ENCODE peak calls at places on chromosomes 7 and 10, in six cellular contexts. X, M, Q, O, I and R are unnamed samples. For H3K27me3, the result is how much of the 10 kb centered on the place peaks cover.

GRCh38 chr7:18289801-18290200 is 205.7 kb upstream of the HDAC9 start:
- DNase-seq in I (no peak), O (no peak), X (no peak), M (no peak), Q (no peak), R (no peak)

GRCh38 chr7:137954614-137955013 is 47.3 kb downstream of the CREB3L2 start:
- DNase-seq in O (no peak), Q (no peak), M (no peak), I (no peak), X (no peak), R (no peak)

GRCh38 chr7:155349601-155350331 is 52.1 kb downstream of the INSIG1 start:
- DNase-seq in Q (no peak), X (no peak), O (no peak), I (peak), M (no peak), R (no peak)

GRCh38 chr7:45000096-45001032 is at the start of gene CCM2:
- DNase-seq in M (no peak), Q (no peak), I (no peak), O (no peak), X (peak), R (no peak)

GRCh38 chr10:78035025-78035424 is 1.4 kb downstream of the RPS24 start:
- DNase-seq in I (no peak), Q (no peak), O (no peak), M (no peak), X (no peak), R (no peak)

GRCh38 chr7:52749880-52750279 is 285.6 kb upstream of the POM121L12 start:
- DNase-seq in I (no peak), Q (no peak), M (no peak), X (no peak), O (no peak), R (no peak)

GRCh38 chr7:91656486-91657237 is 223.8 kb downstream of the MTERF1 start:
- DNase-seq in X (no peak), M (no peak), Q (no peak), O (no peak), I (no peak), R (no peak)

GRCh38 chr7:137879357-137880158 is 32.8 kb upstream of the DGKI start:
- DNase-seq in X (no peak), O (no peak), I (no peak), Q (no peak), M (no peak), R (no peak)

GRCh38 chr7:98459529-98459928 is 58.6 kb upstream of the BAIAP2L1 start:
- DNase-seq in M (no peak), X (no peak), Q (no peak), I (no peak), O (no peak), R (no peak)

GRCh38 chr7:124412531-124412930 is 353.1 kb downstream of the GPR37 start:
- DNase-seq in I (no peak), X (no peak), O (no peak), Q (no peak), M (no peak), R (no peak)

GRCh38 chr10:62907470-62908212 is 91.5 kb upstream of the EGR2 start:
- DNase-seq in O (no peak), Q (no peak), M (no peak), I (no peak), X (no peak), R (no peak)

GRCh38 chr7:17027803-17028163 is 146.0 kb upstream of the AGR3 start:
- DNase-seq in O (no peak), I (no peak), X (no peak), Q (no peak), M (no peak), R (no peak)

GRCh38 chr10:13080643-13081042 is 19.3 kb upstream of the OPTN start:
- DNase-seq in I (no peak), Q (no peak), O (no peak), M (no peak), X (no peak), R (no peak)
- TF ChIP-seq CTCF in I (no peak), Q (no peak), O (no peak), M (no peak), X (no peak), R (no peak)

DNA sequence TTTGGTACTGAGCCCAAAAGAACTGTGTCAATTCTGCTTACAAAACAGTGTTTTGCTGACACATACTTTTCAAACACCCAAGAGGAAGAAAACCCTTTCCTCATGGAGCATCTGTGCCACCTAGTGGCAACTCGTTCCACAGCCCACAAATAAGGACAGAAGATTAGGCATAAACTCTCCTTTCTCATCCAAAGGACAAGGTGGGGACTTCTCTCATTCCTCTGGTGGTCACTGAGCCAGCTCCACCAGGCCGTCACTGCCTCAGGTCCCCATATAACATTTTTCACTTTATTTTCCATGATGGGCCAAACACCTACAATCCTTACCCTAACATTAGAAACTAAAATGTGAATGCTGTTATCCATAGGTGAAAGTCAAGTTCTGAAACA is 76.9 kb downstream of the RNF216 start:
- DNase-seq in I (peak), M (peak), X (peak), O (peak), Q (peak), R (no peak)
- H3K4me3 ChIP-seq in I (peak), M (no peak), X (no peak), O (no peak), Q (no peak), R (no peak)

DNA sequence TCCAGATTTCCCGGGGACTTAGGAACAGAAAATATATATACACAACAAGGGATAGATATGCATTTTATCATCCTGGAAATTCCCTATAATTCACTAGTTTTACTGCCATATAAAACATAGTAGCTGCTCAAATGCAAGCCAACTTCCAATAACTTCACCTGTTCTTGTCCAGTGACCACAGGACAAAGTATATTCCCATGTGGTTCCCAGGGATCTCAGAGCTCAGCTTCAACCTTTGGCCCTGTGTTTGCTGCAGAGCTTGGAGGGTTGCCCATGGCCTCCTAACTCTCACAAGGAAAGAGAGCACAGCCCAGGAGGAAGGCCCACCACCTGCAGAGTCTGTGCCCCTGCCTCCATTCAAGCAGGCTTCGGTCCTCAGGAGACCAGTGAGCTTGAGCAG is 4.5 kb upstream of the DRGX start:
- DNase-seq in I (no peak), Q (no peak), O (no peak), M (no peak), X (no peak), R (no peak)
- H3K27me3 ChIP-seq in I (half or more), Q (under half), O (under half), M (under half), X (half or more), R (under half)

DNA sequence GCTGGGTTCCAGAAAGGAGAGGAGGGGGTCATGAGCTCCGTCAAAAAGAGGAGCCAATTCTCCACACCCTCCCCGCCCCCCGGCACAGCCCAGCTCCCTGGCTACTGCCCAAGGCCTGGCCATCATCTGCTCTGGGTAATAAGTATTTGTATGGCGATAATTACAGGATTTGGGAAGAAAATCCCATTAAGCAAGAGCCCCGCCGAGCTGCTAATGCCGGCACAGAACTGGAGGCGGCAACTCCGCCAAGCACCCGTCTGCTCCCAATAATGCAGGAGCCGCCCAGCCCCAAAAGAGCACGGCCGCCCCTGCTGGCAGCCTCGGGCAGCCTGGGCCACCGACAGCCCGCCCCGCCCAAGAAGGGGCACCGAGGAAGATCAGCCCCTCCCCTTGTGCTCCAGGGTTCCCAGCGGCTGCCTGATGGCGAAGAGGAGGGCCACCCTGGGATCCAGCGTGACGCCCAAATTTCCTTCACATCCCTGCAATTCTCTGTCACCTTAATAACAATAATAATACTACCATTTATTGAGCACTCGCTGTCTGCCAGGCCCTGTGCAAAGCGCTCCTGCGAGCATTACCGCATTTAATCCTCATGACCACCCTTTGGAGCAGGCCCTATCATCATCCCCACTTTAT is 5.9 kb downstream of the SLIT1 start:
- DNase-seq in X (no peak), O (no peak), I (no peak), Q (no peak), M (no peak), R (no peak)
- TF ChIP-seq CTCF in X (peak), O (no peak), I (peak), Q (peak), M (no peak), R (no peak)

DNA sequence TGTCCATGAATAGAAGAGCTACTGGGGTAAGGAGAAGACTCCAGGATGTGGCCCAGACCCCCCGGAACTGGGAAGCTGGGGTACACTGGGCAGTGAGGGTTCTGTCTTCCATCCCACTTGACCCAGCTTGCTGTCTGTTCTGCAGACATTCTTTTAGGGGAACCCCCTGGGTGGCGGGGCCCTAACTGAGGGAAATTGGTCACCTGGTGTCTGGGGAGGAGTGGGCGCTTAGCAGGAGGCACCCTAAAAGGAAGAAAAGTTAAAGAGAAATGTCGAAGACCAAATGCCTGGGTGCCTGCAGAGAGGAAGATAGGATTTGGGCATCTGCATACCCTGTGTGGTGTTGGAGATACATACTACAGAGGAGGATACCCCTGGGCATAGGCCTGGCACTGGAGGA is 1.0 kb downstream of the AP1S1 start:
- DNase-seq in X (no peak), I (no peak), Q (no peak), M (no peak), O (no peak), R (no peak)
- H3K4me3 ChIP-seq in X (no peak), I (peak), Q (peak), M (peak), O (peak), R (peak)

DNA sequence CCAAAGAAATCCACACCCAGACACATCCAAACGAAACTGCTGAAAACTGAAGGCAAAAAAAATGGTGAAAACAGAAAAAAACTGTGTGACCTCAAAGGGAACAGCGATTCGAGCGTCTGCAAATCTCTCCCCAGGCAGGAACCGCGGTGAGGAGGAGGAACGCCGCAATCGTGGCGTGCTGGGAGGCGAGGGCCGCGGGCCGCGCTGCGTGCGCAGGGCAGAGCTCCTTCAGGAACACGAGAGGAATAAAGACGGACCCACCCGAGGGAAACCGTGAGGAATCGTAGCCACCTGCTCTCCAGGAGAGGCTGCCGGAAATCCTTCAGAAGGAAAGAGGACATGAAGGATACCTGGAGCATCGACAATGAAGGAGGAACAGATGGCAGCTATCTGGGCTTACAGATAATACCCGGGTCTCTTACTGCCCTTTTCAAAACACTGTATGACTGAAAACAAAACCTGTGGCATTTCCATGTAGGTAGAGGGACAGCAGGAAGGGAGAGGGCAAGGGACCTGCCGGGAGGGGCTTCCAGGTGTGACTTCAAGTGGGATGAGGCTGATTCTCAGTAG is 266.0 kb downstream of the MAD1L1 start:
- DNase-seq in I (peak), Q (no peak), M (no peak), X (no peak), O (no peak), R (no peak)
- H3K27me3 ChIP-seq in I (under half), Q (under half), M (under half), X (under half), O (under half), R (under half)

GRCh38 chr10:18577823-18578685 is 73.3 kb downstream of the NSUN6 start:
- DNase-seq in M (no peak), X (no peak), Q (no peak), O (no peak), I (no peak), R (no peak)

GRCh38 chr10:18582803-18583202 is 68.6 kb downstream of the NSUN6 start:
- DNase-seq in Q (no peak), M (no peak), X (no peak), O (no peak), I (no peak), R (no peak)

GRCh38 chr10:18583575-18584270 is 67.7 kb downstream of the NSUN6 start:
- DNase-seq in X (no peak), Q (no peak), O (no peak), I (no peak), M (no peak), R (no peak)
- TF ChIP-seq CTCF in X (no peak), Q (no peak), O (no peak), I (no peak), M (peak), R (no peak)

DNA sequence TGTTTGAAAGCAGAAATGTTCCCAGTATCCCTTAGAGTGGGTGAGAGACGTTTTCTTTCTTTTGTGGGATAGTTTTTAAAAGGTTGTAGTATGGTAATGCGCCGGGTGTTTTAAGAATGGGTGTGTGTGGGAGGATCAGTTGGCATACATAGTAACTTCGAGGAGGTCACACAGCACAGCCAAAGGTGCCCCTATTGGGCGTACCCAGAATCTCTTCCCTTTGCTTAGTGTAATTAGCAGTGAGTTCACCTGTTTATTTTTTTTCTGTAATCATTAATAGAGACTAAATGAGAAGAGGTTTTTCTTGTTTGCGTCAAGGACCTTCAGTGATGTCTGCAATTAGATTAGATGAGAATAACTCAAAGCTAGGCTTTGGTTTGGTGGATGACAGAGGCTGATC is 1.5 kb downstream of the PLEKHA8 start:
- DNase-seq in X (no peak), I (no peak), O (no peak), Q (no peak), M (no peak), R (no peak)
- H3K4me3 ChIP-seq in X (no peak), I (peak), O (peak), Q (peak), M (peak), R (peak)

DNA sequence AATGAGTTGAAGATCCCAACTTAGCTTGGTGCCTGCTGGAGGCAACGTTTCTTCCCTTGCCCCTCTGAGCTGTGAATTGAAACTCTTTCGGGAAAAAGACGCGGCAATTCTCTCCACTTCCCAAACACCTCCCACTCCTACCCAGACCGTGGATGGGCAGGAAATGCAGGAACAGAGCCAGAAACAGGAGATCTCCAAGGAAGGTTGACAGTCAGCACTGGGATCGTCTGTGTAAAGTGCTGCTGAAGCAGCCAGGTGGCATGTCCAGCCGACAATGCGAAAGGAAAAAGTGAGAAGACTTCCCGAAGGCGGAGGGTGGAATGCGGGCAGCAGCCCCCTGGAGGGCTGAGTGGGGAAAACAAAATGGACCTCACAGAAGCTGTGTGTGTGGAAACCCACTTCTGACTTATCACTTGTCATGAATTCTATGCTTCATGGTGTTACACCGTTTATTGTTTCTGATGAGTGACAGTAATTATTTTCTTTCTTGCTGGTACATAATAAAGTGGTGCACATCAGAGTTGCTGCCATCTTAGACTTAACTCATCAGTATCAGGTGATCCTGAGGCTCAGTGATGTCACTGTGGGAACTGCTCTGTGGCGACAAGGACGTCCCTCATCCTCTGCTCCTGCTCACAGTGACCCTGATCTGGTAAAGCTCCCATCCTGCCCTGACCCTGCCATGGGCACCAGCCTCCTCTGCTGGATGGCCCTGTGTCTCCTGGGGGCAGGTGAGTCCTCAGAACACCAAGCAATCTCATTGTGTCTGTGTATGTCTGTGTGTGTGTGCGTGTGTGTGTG is 220.5 kb upstream of the PRSS1 start:
- DNase-seq in M (no peak), I (no peak), Q (no peak), O (peak), X (no peak), R (no peak)
- H3K27me3 ChIP-seq in M (under half), I (under half), Q (under half), O (under half), X (half or more), R (under half)

GRCh38 chr10:133249094-133249780 is 11.6 kb downstream of the VENTX start:
- DNase-seq in X (no peak), O (no peak), I (no peak), M (no peak), Q (no peak), R (no peak)
- TF ChIP-seq CTCF in X (no peak), O (no peak), I (no peak), M (no peak), Q (no peak), R (no peak)